ENCODE peak calls at places on chromosomes 11 and 22, in seven cellular contexts. One of them, this sample, is unnamed.

GRCh38 chr11:119339581-119340334 is 925 bp downstream of the C1QTNF5 start:
- DNase-seq in AG10803: peak; percentile 62
- DNase-seq in activated B cell treated with CpG ODN at 0.5 μM for 24 hours: peak; percentile 19
- DNase-seq in body of pancreas: peak; percentile 79
- DNase-seq in AG04450: no peak
- DNase-seq in HepG2: peak; percentile 28
- DNase-seq in HFF-Myc: no peak
- DNase-seq in this sample: no peak

GRCh38 chr22:50628543-50629134 is 687 bp upstream of the ARSA start:
- DNase-seq in AG10803: no peak
- DNase-seq in activated B cell treated with CpG ODN at 0.5 μM for 24 hours: no peak
- DNase-seq in body of pancreas: no peak
- DNase-seq in AG04450: no peak
- DNase-seq in HepG2: no peak
- DNase-seq in HFF-Myc: no peak
- DNase-seq in this sample: no peak

GRCh38 chr11:76355172-76355571 is 25.8 kb downstream of the THAP12 start:
- DNase-seq in AG10803: no peak
- DNase-seq in activated B cell treated with CpG ODN at 0.5 μM for 24 hours: no peak
- DNase-seq in body of pancreas: no peak
- DNase-seq in AG04450: no peak
- DNase-seq in HepG2: peak; percentile 11
- DNase-seq in HFF-Myc: no peak
- DNase-seq in this sample: no peak

GRCh38 chr22:47369020-47369419 is 606.6 kb downstream of the TBC1D22A start:
- DNase-seq in AG10803: no peak
- DNase-seq in activated B cell treated with CpG ODN at 0.5 μM for 24 hours: no peak
- DNase-seq in body of pancreas: no peak
- DNase-seq in AG04450: no peak
- DNase-seq in HepG2: no peak
- DNase-seq in HFF-Myc: no peak
- DNase-seq in this sample: no peak

GRCh38 chr22:32926600-32926999 is 125.1 kb downstream of the TIMP3 start:
- DNase-seq in AG10803: peak; percentile 35
- DNase-seq in activated B cell treated with CpG ODN at 0.5 μM for 24 hours: no peak
- DNase-seq in body of pancreas: no peak
- DNase-seq in AG04450: peak; percentile 6
- DNase-seq in HepG2: peak; percentile 44
- DNase-seq in HFF-Myc: peak; percentile 33
- DNase-seq in this sample: no peak

GRCh38 chr11:69437001-69437875 is 44.2 kb upstream of the LINC01488 start:
- DNase-seq in AG10803: no peak
- DNase-seq in activated B cell treated with CpG ODN at 0.5 μM for 24 hours: no peak
- DNase-seq in body of pancreas: no peak
- DNase-seq in AG04450: no peak
- DNase-seq in HepG2: peak; percentile 82
- DNase-seq in HFF-Myc: no peak
- DNase-seq in this sample: no peak

GRCh38 chr11:132058211-132058772 is 687.9 kb downstream of the NTM start:
- DNase-seq in AG10803: peak; percentile 50
- DNase-seq in activated B cell treated with CpG ODN at 0.5 μM for 24 hours: no peak
- DNase-seq in body of pancreas: no peak
- DNase-seq in AG04450: no peak
- DNase-seq in HepG2: no peak
- DNase-seq in HFF-Myc: no peak
- DNase-seq in this sample: no peak

GRCh38 chr11:46360878-46361277 is 13.6 kb downstream of the DGKZ start:
- DNase-seq in AG10803: peak; percentile 25
- DNase-seq in activated B cell treated with CpG ODN at 0.5 μM for 24 hours: no peak
- DNase-seq in body of pancreas: no peak
- DNase-seq in AG04450: no peak
- DNase-seq in HepG2: no peak
- DNase-seq in HFF-Myc: no peak
- DNase-seq in this sample: no peak

GRCh38 chr11:79068356-79068755 is 372.5 kb downstream of the TENM4 start:
- DNase-seq in AG10803: no peak
- DNase-seq in activated B cell treated with CpG ODN at 0.5 μM for 24 hours: no peak
- DNase-seq in body of pancreas: no peak
- DNase-seq in AG04450: no peak
- DNase-seq in HepG2: no peak
- DNase-seq in HFF-Myc: no peak
- DNase-seq in this sample: no peak

GRCh38 chr11:107999759-108000455 is 8.8 kb upstream of the CUL5 start:
- DNase-seq in AG10803: peak; percentile 21
- DNase-seq in activated B cell treated with CpG ODN at 0.5 μM for 24 hours: no peak
- DNase-seq in body of pancreas: peak; percentile 21
- DNase-seq in AG04450: no peak
- DNase-seq in HepG2: peak; percentile 72
- DNase-seq in HFF-Myc: no peak
- DNase-seq in this sample: peak; percentile 29

GRCh38 chr11:93814966-93815633 is 31.0 kb downstream of the MED17 start:
- DNase-seq in AG10803: no peak
- DNase-seq in activated B cell treated with CpG ODN at 0.5 μM for 24 hours: no peak
- DNase-seq in body of pancreas: no peak
- DNase-seq in AG04450: no peak
- DNase-seq in HepG2: no peak
- DNase-seq in HFF-Myc: no peak
- DNase-seq in this sample: no peak

GRCh38 chr22:31818481-31819392 is 64.9 kb downstream of the DEPDC5 start:
- DNase-seq in AG10803: peak; percentile 55
- DNase-seq in activated B cell treated with CpG ODN at 0.5 μM for 24 hours: no peak
- DNase-seq in body of pancreas: no peak
- DNase-seq in AG04450: no peak
- DNase-seq in HepG2: no peak
- DNase-seq in HFF-Myc: no peak
- DNase-seq in this sample: peak; percentile 34

DNA sequence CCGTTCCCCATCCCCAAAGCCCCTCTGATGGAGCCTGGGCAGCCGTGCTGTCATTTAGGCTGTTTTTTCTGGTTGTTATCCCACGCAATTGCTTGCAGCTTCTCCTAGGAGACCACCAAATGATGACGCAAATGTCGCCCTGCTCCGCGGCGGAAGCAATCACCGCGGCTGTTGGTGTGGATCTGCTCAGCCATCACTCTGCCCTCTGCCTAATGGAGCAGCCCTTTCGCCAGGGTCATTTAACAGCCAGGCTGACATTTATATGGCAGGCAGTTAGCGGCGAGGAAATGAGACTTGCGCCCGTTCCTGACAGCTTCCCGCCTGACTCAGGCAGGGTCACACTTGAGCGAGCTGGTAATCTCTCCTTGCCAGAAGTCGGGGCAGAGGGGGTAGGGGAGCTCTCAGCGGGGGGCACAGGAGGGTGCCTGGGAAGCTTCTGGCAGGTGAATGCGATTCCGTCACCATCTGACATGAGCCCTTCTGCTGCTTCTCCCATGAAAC is 97.9 kb upstream of the RTL6 start:
- DNase-seq in AG10803: no peak
- DNase-seq in activated B cell treated with CpG ODN at 0.5 μM for 24 hours: no peak
- DNase-seq in body of pancreas: peak; percentile 27
- DNase-seq in AG04450: no peak
- DNase-seq in HepG2: no peak
- DNase-seq in HFF-Myc: no peak
- DNase-seq in this sample: peak; percentile 15
- TF ChIP-seq CTCF in AG10803: no peak
- TF ChIP-seq CTCF in activated B cell treated with CpG ODN at 0.5 μM for 24 hours: no peak
- TF ChIP-seq CTCF in body of pancreas: no peak
- TF ChIP-seq CTCF in AG04450: no peak
- TF ChIP-seq CTCF in HepG2: no peak
- TF ChIP-seq CTCF in HFF-Myc: no peak
- TF ChIP-seq CTCF in this sample: no peak

DNA sequence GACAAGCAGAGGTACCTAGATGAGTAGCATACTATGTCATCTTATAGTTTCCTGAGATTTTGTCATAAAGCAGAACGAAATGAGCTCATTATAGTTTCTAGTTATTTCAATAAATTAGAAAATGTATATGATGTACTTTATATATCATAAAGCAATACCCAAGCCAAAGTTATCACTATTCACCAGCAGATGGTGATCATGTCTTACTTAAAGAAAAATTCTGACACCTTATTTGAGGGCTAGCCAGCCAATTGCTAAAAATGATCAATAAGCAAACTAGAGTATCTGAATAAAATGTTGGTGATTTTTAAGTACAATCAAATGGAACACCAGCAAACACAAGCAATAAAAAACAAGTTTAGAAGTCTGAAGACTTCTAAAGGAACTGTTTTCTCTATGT is 44.1 kb downstream of the RSF1 start:
- DNase-seq in AG10803: no peak
- DNase-seq in activated B cell treated with CpG ODN at 0.5 μM for 24 hours: no peak
- DNase-seq in body of pancreas: no peak
- DNase-seq in AG04450: no peak
- DNase-seq in HepG2: peak; percentile 29
- DNase-seq in HFF-Myc: no peak
- DNase-seq in this sample: no peak
- TF ChIP-seq CTCF in AG10803: peak; percentile 45
- TF ChIP-seq CTCF in activated B cell treated with CpG ODN at 0.5 μM for 24 hours: no peak
- TF ChIP-seq CTCF in body of pancreas: no peak
- TF ChIP-seq CTCF in AG04450: peak; percentile 46
- TF ChIP-seq CTCF in HepG2: peak; percentile 52
- TF ChIP-seq CTCF in HFF-Myc: no peak
- TF ChIP-seq CTCF in this sample: no peak

DNA sequence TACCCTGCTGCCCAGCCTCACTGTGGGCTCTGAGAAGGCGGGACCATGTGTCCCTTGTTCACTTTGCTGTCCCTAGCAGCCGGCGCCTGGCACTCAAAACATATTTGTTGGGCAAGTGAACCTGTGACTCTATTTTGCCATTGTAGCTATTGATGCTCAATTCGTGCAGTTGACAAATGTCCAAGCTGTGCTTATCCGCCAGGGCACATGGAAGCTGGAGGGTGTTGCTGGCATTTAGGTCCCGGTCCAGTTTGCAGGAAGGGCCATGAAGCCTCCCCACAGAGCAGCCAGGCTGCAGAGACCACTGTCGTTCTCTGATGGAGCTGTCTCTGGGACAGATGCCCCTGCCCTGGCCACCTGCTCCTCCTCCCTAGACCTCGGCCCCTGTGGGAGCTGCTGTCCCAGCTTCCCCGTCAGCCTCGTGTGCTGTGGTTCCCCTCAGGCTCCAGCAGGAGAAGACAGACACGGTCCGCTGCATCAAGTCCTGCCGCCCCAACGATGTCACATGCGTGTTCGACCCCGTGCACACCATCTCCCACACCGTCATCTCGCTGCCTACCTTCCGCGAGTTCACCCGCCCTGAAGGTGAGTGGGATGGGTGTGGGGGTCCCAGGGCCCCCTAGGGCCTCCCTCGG is 71.5 kb downstream of the FBLN1 start:
- DNase-seq in AG10803: no peak
- DNase-seq in activated B cell treated with CpG ODN at 0.5 μM for 24 hours: no peak
- DNase-seq in body of pancreas: no peak
- DNase-seq in AG04450: no peak
- DNase-seq in HepG2: no peak
- DNase-seq in HFF-Myc: no peak
- DNase-seq in this sample: no peak
- TF ChIP-seq CTCF in AG10803: no peak
- TF ChIP-seq CTCF in activated B cell treated with CpG ODN at 0.5 μM for 24 hours: no peak
- TF ChIP-seq CTCF in body of pancreas: no peak
- TF ChIP-seq CTCF in AG04450: no peak
- TF ChIP-seq CTCF in HepG2: no peak
- TF ChIP-seq CTCF in HFF-Myc: no peak
- TF ChIP-seq CTCF in this sample: no peak

DNA sequence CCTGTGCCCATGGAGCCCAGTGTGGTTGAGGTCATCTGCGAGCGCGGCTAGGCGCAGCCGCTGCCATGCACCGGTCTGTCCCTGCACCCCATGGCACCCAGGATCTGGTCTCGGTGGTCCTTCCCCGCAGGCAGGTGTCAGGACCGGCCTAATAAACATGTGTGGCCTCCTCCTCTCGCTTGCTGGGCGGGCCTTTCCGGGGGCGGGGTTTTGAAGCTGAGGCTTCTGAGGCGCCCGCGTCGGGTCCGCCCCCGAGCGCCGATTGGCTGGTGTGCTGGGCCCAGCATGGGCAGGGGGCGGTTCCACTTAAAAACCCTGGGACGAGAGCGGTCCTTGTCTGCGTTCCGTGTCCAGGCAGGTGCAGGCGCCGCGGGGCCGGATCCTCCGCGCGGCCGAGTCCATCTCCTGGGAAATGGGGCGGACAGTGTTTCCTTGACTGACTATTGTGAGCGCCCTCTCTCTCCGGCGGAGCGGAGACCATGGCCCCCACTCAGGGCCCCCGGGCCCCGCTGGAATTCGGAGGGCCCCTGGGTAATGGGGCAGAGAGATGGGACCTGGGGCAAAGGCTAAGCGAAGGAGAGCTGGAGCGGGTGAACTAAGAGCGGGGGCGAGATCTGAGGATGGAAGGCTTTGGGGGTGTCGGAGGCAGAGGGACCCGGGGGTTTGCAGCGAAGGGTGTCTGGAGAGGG is at the start of gene TM7SF2:
- DNase-seq in AG10803: peak; percentile 84
- DNase-seq in activated B cell treated with CpG ODN at 0.5 μM for 24 hours: peak; percentile 90
- DNase-seq in body of pancreas: peak; percentile 99
- DNase-seq in AG04450: peak; percentile 70
- DNase-seq in HepG2: peak; percentile 93
- DNase-seq in HFF-Myc: no peak
- DNase-seq in this sample: peak; percentile 70
- TF ChIP-seq CTCF in AG10803: no peak
- TF ChIP-seq CTCF in activated B cell treated with CpG ODN at 0.5 μM for 24 hours: no peak
- TF ChIP-seq CTCF in body of pancreas: no peak
- TF ChIP-seq CTCF in AG04450: no peak
- TF ChIP-seq CTCF in HepG2: peak; percentile 11
- TF ChIP-seq CTCF in HFF-Myc: no peak
- TF ChIP-seq CTCF in this sample: no peak